ENCODE peak calls at places on chromosomes 12 and 14, in six cellular contexts. N is RWPE2, O is PC-3, W is AG04450, D is HCT116, K is tibial artery. B is an unnamed sample.

GRCh38 chr12:11875414-11875935 is 195.3 kb upstream of the BCL2L14 start:
- DNase-seq in D (peak), W (no peak), O (peak), K (no peak), N (no peak), B (no peak)

GRCh38 chr14:72643317-72643801 is 250.5 kb downstream of the DPF3 start:
- DNase-seq in O (peak), K (peak), D (no peak), W (peak), N (peak), B (peak)

GRCh38 chr14:33709286-33709685 is 241.6 kb downstream of the EGLN3 start:
- DNase-seq in N (no peak), W (no peak), K (no peak), O (no peak), D (no peak), B (no peak)

GRCh38 chr12:1918875-1919236 is 404 bp upstream of the CACNA2D4 start:
- DNase-seq in O (no peak), D (no peak), N (no peak), W (no peak), K (no peak), B (no peak)

GRCh38 chr14:104319489-104320241 is 181.3 kb downstream of the KIF26A start:
- DNase-seq in O (no peak), W (no peak), K (no peak), D (no peak), N (no peak), B (no peak)

GRCh38 chr12:1863823-1864222 is 43.5 kb downstream of the LRTM2 start:
- DNase-seq in W (no peak), D (no peak), O (no peak), K (no peak), N (peak), B (no peak)

GRCh38 chr14:33254876-33255275 is 316.2 kb downstream of the NPAS3 start:
- DNase-seq in O (no peak), K (no peak), D (no peak), W (no peak), N (no peak), B (no peak)

GRCh38 chr14:52473557-52473956 is 78.7 kb downstream of the TXNDC16 start:
- DNase-seq in W (no peak), K (no peak), N (no peak), O (peak), D (peak), B (no peak)

GRCh38 chr12:64039285-64039871 is 182.7 kb downstream of the KICS2 start:
- DNase-seq in N (no peak), W (peak), K (no peak), D (no peak), O (no peak), B (no peak)

GRCh38 chr12:80314741-80315140 is 129.3 kb upstream of the PTPRQ start:
- DNase-seq in D (no peak), O (no peak), W (no peak), K (no peak), N (no peak), B (no peak)

GRCh38 chr14:61718039-61718438 is 22.7 kb downstream of the HIF1A start:
- DNase-seq in W (no peak), D (no peak), K (no peak), O (no peak), N (no peak), B (no peak)

GRCh38 chr12:130423136-130423535 is 85.4 kb downstream of the PIWIL1 start:
- DNase-seq in W (no peak), D (no peak), K (peak), N (no peak), O (no peak), B (no peak)

GRCh38 chr14:106564058-106564643 is 1037.8 kb downstream of the TMEM121 start:
- DNase-seq in O (peak), N (no peak), W (no peak), D (no peak), K (no peak), B (peak)

GRCh38 chr12:79407671-79408622 is 282.8 kb downstream of the PAWR start:
- DNase-seq in W (peak), D (peak), N (peak), O (peak), K (peak), B (peak)

GRCh38 chr14:99127651-99128167 is 144.3 kb downstream of the BCL11B start:
- DNase-seq in W (no peak), N (peak), O (peak), D (no peak), K (peak), B (no peak)

DNA sequence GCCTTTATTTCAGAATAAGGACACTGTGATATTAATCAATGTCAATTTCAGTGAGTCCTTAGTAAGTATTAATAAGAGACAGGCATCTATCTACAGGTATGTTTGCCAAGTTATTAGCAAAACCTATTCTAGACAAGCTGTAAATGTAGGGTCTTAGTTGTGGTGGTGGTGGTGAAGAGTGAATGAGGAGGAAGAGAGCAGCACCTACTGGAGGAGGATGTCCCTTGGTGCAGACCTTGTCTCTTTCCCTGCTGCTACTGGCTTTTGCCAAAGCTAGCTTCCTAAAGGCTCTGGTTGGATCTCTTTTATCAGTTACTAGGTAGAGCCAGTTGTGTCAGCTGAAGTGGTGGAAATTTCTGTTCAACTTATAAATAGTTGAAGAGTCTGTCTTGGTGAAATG is 304.8 kb upstream of the ATP2B1 start:
- DNase-seq in D (no peak), O (no peak), N (no peak), W (no peak), K (no peak), B (no peak)
- TF ChIP-seq CTCF in D (peak), O (peak), N (peak), W (peak), K (no peak), B (no peak)

GRCh38 chr12:7176595-7176994 is 12.9 kb upstream of the PEX5 start:
- DNase-seq in K (no peak), N (no peak), W (no peak), D (no peak), O (no peak), B (no peak)

GRCh38 chr12:7180685-7181084 is 8.8 kb upstream of the PEX5 start:
- DNase-seq in O (no peak), N (no peak), W (no peak), K (no peak), D (no peak), B (no peak)

GRCh38 chr12:7171854-7172253 is 17.6 kb upstream of the PEX5 start:
- DNase-seq in W (no peak), N (no peak), D (no peak), O (no peak), K (no peak), B (no peak)

GRCh38 chr12:7178481-7178880 is 11.0 kb upstream of the PEX5 start:
- DNase-seq in W (no peak), D (no peak), K (no peak), N (no peak), O (no peak), B (no peak)

DNA sequence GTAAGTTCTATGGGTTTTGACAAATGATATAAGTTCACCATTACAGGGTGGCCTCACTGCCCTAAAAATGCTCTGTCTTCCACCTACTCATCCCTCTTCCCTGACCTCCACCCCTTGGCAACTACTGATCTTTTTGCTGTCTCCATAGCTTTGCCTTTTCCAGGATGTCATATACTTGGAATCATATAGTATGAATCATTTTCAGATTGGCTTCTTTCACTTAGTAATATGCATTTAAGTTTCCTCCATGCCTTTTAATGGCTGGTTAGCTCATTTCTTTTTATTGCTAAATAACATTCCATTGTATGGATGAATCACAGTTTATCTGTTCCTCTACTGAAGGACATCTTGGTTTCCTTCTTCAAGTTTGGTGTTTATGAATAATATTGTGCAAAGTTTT is 14.0 kb upstream of the PEX5 start:
- DNase-seq in D (no peak), W (no peak), N (no peak), K (no peak), O (peak), B (no peak)
- H3K27ac ChIP-seq in D (no peak), W (no peak), N (no peak), K (no peak), O (no peak), B (no peak)

DNA sequence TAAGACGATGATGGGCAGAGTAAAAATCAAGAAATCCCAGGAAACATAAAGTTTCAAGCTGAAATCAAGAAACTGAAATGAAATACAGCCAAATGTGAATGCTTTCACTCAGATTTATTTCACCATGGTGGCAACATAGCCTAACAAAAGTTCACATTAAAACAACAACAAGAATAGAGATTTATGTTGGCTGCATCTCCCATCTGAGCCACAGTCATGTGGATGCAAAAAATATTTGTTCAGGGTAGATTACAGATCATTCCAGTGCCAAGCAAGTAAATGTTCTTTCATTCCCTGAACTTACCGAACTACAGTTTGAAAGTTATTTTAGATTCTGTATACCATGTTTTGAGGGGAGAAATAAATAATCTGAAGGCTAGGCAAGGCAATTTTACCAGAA is 159.9 kb upstream of the TMTC1 start:
- DNase-seq in O (no peak), N (no peak), D (no peak), K (no peak), W (no peak), B (no peak)
- TF ChIP-seq CTCF in O (no peak), N (no peak), D (no peak), K (no peak), W (no peak), B (no peak)

GRCh38 chr12:58918475-58918874 is 1.8 kb downstream of the LRIG3 start:
- DNase-seq in D (no peak), W (no peak), N (no peak), O (peak), K (no peak), B (no peak)
- H3K27ac ChIP-seq in D (no peak), W (no peak), N (peak), O (no peak), K (peak), B (peak)

GRCh38 chr14:95725685-95726336 is 11.9 kb upstream of the TCL1A start:
- DNase-seq in K (no peak), W (no peak), N (no peak), O (no peak), D (no peak), B (no peak)
- TF ChIP-seq CTCF in K (no peak), W (no peak), N (no peak), O (no peak), D (no peak), B (no peak)

DNA sequence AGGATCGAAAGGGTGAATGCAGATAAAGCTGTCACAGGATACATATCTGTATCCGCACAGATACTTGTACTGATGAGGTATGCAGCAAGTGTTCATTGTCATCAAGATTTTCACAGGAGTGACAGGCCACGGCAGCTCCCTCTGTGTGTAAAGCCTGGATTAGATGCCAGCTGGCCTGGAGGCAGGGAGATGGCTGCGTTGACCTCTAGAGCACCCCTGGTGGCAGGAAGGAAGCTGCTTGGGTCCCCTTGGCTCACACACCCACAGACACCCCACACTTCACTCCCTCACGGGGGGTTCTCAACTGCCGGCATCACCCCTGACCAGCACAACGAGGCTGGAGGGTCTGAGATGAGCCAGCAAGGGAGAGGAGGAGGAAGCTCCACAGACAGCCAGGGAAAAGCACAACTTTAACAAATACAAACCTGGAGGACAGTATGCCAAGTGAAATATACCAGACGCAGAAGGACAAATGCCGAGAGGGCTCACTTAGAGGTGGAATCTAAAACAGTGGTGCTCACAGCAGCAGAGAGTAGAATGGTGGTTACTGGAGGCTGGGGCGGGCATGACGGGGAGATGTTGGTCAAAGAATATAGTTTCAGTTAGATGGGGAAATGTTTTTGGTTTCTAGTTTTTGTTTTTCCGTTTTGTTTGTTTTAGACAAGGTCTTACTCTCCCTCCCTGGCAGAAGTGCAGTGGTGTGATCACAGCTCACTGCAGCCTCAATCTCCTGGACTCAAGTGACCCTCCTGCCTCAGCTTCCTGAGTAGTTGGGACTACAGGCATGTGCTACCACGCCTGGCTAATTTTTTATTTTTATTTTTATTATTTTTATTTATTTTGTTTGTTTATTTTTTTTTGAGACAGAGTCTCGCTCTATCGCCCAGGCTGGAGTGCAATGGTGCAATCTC is 45.7 kb downstream of the TEAD4 start:
- DNase-seq in O (no peak), D (no peak), N (peak), W (no peak), K (no peak), B (no peak)
- H3K27ac ChIP-seq in O (no peak), D (no peak), N (no peak), W (no peak), K (no peak), B (no peak)

DNA sequence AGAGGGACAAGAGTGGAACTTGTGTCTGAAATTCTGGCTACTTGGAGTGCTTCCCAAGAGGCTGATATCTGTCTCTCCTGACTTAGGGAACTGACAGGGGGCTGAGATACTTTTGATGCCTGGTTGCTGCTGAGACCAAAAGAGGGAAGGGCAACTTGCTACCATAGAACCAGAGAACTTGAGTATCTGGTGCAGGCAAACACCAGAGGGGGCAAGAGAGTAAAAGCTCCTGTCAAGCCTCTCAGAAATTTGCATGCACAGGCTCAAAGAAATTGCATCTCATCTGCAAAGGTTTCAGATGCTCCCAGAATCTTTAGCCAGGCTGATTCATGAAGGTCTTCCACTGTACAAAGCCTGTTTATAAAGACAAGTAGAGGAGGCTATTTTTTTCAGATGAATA is 391.3 kb upstream of the FOXG1 start:
- DNase-seq in D (no peak), W (no peak), N (no peak), K (no peak), O (peak), B (peak)
- TF ChIP-seq CTCF in D (no peak), W (no peak), N (peak), K (no peak), O (peak), B (no peak)

GRCh38 chr12:110023634-110024023 is 24.4 kb downstream of the ANKRD13A start:
- DNase-seq in D (no peak), W (no peak), K (no peak), O (no peak), N (no peak), B (no peak)
- H3K27ac ChIP-seq in D (no peak), W (peak), K (peak), O (no peak), N (no peak), B (no peak)

B was measured in testis.